ENCODE peak calls at places on chromosomes 11 and 22, in four cellular contexts. D is CD4-positive, alpha-beta T cell; M is stimulated activated naive B cell treated with anti-CD40 and anti-IgM and Interleukin-4, amounts not matched to agents 10 μg/mL and 1 μg/mL and 100 μg/mL, for 72 hours; B is HuH-7.5. I is an unnamed sample.
A peak's percentile ranks its signal among the peaks of the same experiment; 100 is the strongest.

GRCh38 chr11:29293825-29294224 is 723.0 kb downstream of the KCNA4 start:
- DNase-seq in D (no peak), M (no peak), B (no peak), I (no peak)

GRCh38 chr11:27718853-27719574 is 18.8 kb upstream of the BDNF start:
- DNase-seq in D (no peak), M (no peak), B (peak; percentile 71), I (no peak)

GRCh38 chr22:20440637-20441591 is 3.3 kb upstream of the SCARF2 start:
- DNase-seq in D (no peak), M (no peak), B (no peak), I (no peak)

GRCh38 chr11:503179-503981 is 3.7 kb downstream of the RNH1 start:
- DNase-seq in D (no peak), M (peak; percentile 53), B (no peak), I (no peak)

GRCh38 chr11:67295846-67296245 is 6.7 kb downstream of the ANKRD13D start:
- DNase-seq in D (no peak), M (no peak), B (no peak), I (no peak)

GRCh38 chr22:46007848-46008261 is 30.9 kb upstream of the WNT7B start:
- DNase-seq in D (no peak), M (no peak), B (no peak), I (no peak)

GRCh38 chr11:3916962-3917361 is 61.5 kb downstream of the STIM1 start:
- DNase-seq in D (no peak), M (no peak), B (no peak), I (no peak)

GRCh38 chr22:42296381-42296853 is 26.0 kb upstream of the TCF20 start:
- DNase-seq in D (no peak), M (no peak), B (no peak), I (no peak)

GRCh38 chr11:71286701-71287643 is 34.6 kb upstream of the SHANK2 start:
- DNase-seq in D (no peak), M (no peak), B (no peak), I (peak; percentile 77)

GRCh38 chr11:76160856-76161255 is 45.4 kb downstream of the WNT11 start:
- DNase-seq in D (no peak), M (no peak), B (no peak), I (no peak)